ENCODE peak calls at places on chromosomes 16 and 17, in ten cellular contexts. K is cardiac muscle cell; I is lower leg skin; J is GM12865; Y is brain microvascular endothelial cell; D is endodermal cell; M is A549; V is fibroblast of mammary gland; H is cardiac fibroblast; O is CD8-positive, alpha-beta T cell. P is an unnamed sample.
A peak's percentile ranks its signal among the peaks of the same experiment; 100 is the strongest.

GRCh38 chr17:67289174-67289876 is 44.3 kb upstream of the HELZ start:
- DNase-seq in K (peak; percentile 98), I (peak; percentile 86), J (no peak), Y (peak; percentile 25), D (peak; percentile 74), M (no peak), V (peak; percentile 69), H (peak; percentile 68), O (no peak), P (no peak)

GRCh38 chr16:27784351-27785306 is 234.7 kb downstream of the KATNIP start:
- DNase-seq in K (no peak), I (no peak), J (no peak), Y (no peak), D (no peak), M (no peak), V (no peak), H (no peak), O (no peak), P (no peak)

GRCh38 chr17:56599093-56599492 is 5.6 kb downstream of the NOG start:
- DNase-seq in K (no peak), I (no peak), J (no peak), Y (no peak), D (no peak), M (no peak), V (no peak), H (no peak), O (peak; percentile 53), P (no peak)

GRCh38 chr16:50079741-50080140 is 14.0 kb downstream of the HEATR3 start:
- DNase-seq in K (no peak), I (peak; percentile 21), J (no peak), Y (no peak), D (no peak), M (no peak), V (no peak), H (peak; percentile 14), O (no peak), P (no peak)

GRCh38 chr17:68657166-68657940 is 56.2 kb upstream of the FAM20A start:
- DNase-seq in K (no peak), I (no peak), J (no peak), Y (no peak), D (no peak), M (no peak), V (peak; percentile 19), H (no peak), O (no peak), P (no peak)

GRCh38 chr17:39261286-39261685 is 35.5 kb upstream of the STAC2 start:
- DNase-seq in K (no peak), I (no peak), J (peak; percentile 37), Y (no peak), D (peak; percentile 89), M (no peak), V (no peak), H (no peak), O (no peak), P (peak; percentile 70)

GRCh38 chr16:69448470-69449193 is 24.2 kb downstream of the CYB5B start:
- DNase-seq in K (peak; percentile 73), I (no peak), J (no peak), Y (no peak), D (no peak), M (no peak), V (peak; percentile 46), H (peak; percentile 28), O (no peak), P (no peak)

GRCh38 chr17:55286681-55287589 is 22.2 kb downstream of the HLF start:
- DNase-seq in K (peak; percentile 58), I (no peak), J (no peak), Y (peak; percentile 56), D (no peak), M (peak; percentile 74), V (peak; percentile 47), H (no peak), O (no peak), P (no peak)

GRCh38 chr17:80124351-80124981 is 22.5 kb downstream of the EIF4A3 start:
- DNase-seq in K (peak; percentile 73), I (peak; percentile 84), J (peak; percentile 24), Y (no peak), D (peak; percentile 94), M (peak; percentile 45), V (peak; percentile 84), H (peak; percentile 91), O (no peak), P (no peak)
- TF ChIP-seq CTCF in K (peak; percentile 52), I (no peak), J (peak; percentile 41), Y (peak; percentile 78), D (peak; percentile 93), M (peak; percentile 36), V (peak; percentile 25), H (peak; percentile 55), O (no peak), P (peak; percentile 33)

GRCh38 chr16:1631230-1631629 is 19.1 kb downstream of the CRAMP1 start:
- DNase-seq in K (no peak), I (no peak), J (no peak), Y (no peak), D (no peak), M (no peak), V (no peak), H (no peak), O (no peak), P (no peak)
- TF ChIP-seq CTCF in K (no peak), I (no peak), J (peak; percentile 2), Y (peak; percentile 25), D (peak; percentile 29), M (no peak), V (no peak), H (no peak), O (no peak), P (no peak)

DNA sequence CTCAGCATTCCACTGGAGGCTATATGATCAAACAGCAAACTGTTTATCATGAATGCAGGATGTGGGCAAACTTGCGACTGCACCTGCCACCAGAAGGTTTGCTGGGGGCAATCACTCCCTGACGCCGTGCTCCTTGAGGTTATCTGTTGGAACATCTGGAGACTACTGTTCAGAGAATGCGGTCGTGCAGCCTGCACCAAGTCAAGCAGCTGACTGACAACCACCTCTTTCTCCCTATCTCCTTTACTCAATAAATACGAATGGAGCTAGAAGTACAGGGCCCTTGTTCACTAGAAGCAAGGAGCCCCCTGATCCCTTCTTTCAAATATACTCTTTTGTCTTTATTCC is 2101.2 kb downstream of the TP53TG3F start:
- DNase-seq in K (no peak), I (no peak), J (no peak), Y (no peak), D (no peak), M (no peak), V (no peak), H (no peak), O (no peak), P (peak; percentile 44)
- TF ChIP-seq CTCF in K (no peak), I (no peak), J (no peak), Y (no peak), D (no peak), M (no peak), V (no peak), H (no peak), O (no peak), P (no peak)

GRCh38 chr16:1583180-1583579 is 28.7 kb downstream of the IFT140 start:
- DNase-seq in K (no peak), I (no peak), J (no peak), Y (no peak), D (no peak), M (no peak), V (no peak), H (no peak), O (no peak), P (no peak)
- TF ChIP-seq CTCF in K (no peak), I (no peak), J (no peak), Y (peak; percentile 13), D (peak; percentile 33), M (no peak), V (no peak), H (no peak), O (no peak), P (no peak)

GRCh38 chr16:10027553-10027952 is 154.7 kb downstream of the GRIN2A start:
- DNase-seq in K (no peak), I (no peak), J (no peak), Y (no peak), D (no peak), M (no peak), V (no peak), H (no peak), O (no peak), P (no peak)

GRCh38 chr16:10028644-10029043 is 153.6 kb downstream of the GRIN2A start:
- DNase-seq in K (no peak), I (no peak), J (no peak), Y (no peak), D (no peak), M (no peak), V (no peak), H (no peak), O (no peak), P (no peak)

GRCh38 chr16:10033561-10033960 is 148.7 kb downstream of the GRIN2A start:
- DNase-seq in K (no peak), I (no peak), J (no peak), Y (no peak), D (no peak), M (no peak), V (no peak), H (no peak), O (no peak), P (no peak)

GRCh38 chr16:10031955-10032354 is 150.3 kb downstream of the GRIN2A start:
- DNase-seq in K (no peak), I (no peak), J (no peak), Y (no peak), D (no peak), M (no peak), V (no peak), H (no peak), O (no peak), P (no peak)

GRCh38 chr16:10031473-10031872 is 150.8 kb downstream of the GRIN2A start:
- DNase-seq in K (no peak), I (no peak), J (no peak), Y (no peak), D (peak; percentile 47), M (no peak), V (peak; percentile 6), H (no peak), O (no peak), P (no peak)
- TF ChIP-seq CTCF in K (no peak), I (no peak), J (no peak), Y (no peak), D (peak; percentile 64), M (no peak), V (peak; percentile 29), H (no peak), O (no peak), P (no peak)

DNA sequence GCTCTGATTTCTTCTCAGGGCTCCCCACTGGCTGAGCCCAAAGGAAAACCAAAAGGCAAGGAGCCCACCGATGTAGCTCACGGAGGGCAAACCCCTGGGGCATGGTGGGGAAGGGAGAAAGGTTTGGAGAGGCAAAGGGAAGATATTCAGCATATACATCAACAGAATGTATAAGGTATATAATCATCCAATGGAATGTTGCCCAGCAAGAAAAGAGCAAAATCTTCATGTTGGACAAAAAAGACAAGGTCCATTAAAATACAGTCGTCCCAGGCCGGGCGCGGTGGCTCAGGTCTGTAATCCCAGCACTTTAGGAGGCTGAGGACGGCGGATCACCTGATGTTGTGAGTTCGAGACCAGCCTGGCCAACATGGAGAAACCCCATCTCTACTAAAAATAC is 1.6 kb downstream of the CPPED1 start:
- DNase-seq in K (no peak), I (no peak), J (no peak), Y (no peak), D (no peak), M (no peak), V (no peak), H (no peak), O (no peak), P (no peak)
- TF ChIP-seq CTCF in K (no peak), I (no peak), J (no peak), Y (no peak), D (no peak), M (no peak), V (no peak), H (no peak), O (no peak), P (no peak)